ENCODE peak calls at places on chromosomes 13 and 19, in four cellular contexts. N is PC-3, E is IMR-90, W is left lung. G is an unnamed sample.
A peak's percentile ranks its signal among the peaks of the same experiment; 100 is the strongest.

GRCh38 chr19:46025825-46026224 is 3.0 kb upstream of the PGLYRP1 start:
- DNase-seq in W (no peak), E (no peak), N (no peak), G (no peak)

GRCh38 chr19:17538684-17539287 is 16.7 kb upstream of the COLGALT1 start:
- DNase-seq in E (no peak), N (peak; percentile 4), W (no peak), G (no peak)

GRCh38 chr13:76929975-76930374 is 18.3 kb upstream of the ACOD1 start:
- DNase-seq in W (no peak), E (no peak), N (no peak), G (no peak)

GRCh38 chr19:55355213-55355821 is 798 bp upstream of the COX6B2 start:
- DNase-seq in E (no peak), N (peak; percentile 66), W (no peak), G (peak; percentile 86)

GRCh38 chr13:83377486-83377885 is 504.8 kb downstream of the SLITRK1 start:
- DNase-seq in E (peak; percentile 72), W (no peak), N (no peak), G (no peak)

GRCh38 chr13:72556945-72557344 is 170.5 kb downstream of the MZT1 start:
- DNase-seq in W (no peak), E (no peak), N (no peak), G (peak; percentile 89)

GRCh38 chr13:101453784-101454201 is 1.3 kb downstream of the ITGBL1 start:
- DNase-seq in W (peak; percentile 80), N (peak; percentile 81), E (no peak), G (peak; percentile 74)

GRCh38 chr19:40614595-40615411 is 13.6 kb downstream of the LTBP4 start:
- DNase-seq in W (peak; percentile 85), N (peak; percentile 79), E (peak; percentile 99), G (peak; percentile 96)

GRCh38 chr13:92843549-92843948 is 383.1 kb upstream of the GPC6 start:
- DNase-seq in E (peak; percentile 69), N (peak; percentile 67), W (no peak), G (peak; percentile 59)

GRCh38 chr13:114144606-114145244 is 12.3 kb upstream of the RASA3 start:
- DNase-seq in W (no peak), E (no peak), N (no peak), G (no peak)

GRCh38 chr19:6524326-6524725 is 6.5 kb upstream of the TNFSF9 start:
- DNase-seq in N (no peak), W (no peak), E (no peak), G (no peak)

GRCh38 chr19:6521718-6522646 is 8.8 kb upstream of the TNFSF9 start:
- DNase-seq in N (no peak), W (no peak), E (no peak), G (no peak)

GRCh38 chr19:6527893-6528543 is 2.8 kb upstream of the TNFSF9 start:
- DNase-seq in W (no peak), E (no peak), N (no peak), G (no peak)

GRCh38 chr19:6519289-6519688 is 11.5 kb upstream of the TNFSF9 start:
- DNase-seq in W (no peak), E (peak; percentile 61), N (peak; percentile 96), G (peak; percentile 80)

GRCh38 chr19:6522712-6523111 is 8.1 kb upstream of the TNFSF9 start:
- DNase-seq in W (peak; percentile 5), E (no peak), N (no peak), G (no peak)
- TF ChIP-seq CTCF in W (no peak), E (no peak), N (no peak), G (no peak)

GRCh38 chr19:54189668-54190502 is 505 bp upstream of the MBOAT7 start:
- DNase-seq in W (peak; percentile 99), N (peak; percentile 100), E (peak; percentile 100), G (peak; percentile 100)
- H3K4me3 ChIP-seq in W (peak overlapping the region; percentile 68), N (peak overlapping the region; percentile 74), E (peak overlapping the region; percentile 70), G (peak overlapping the region; percentile 76)

GRCh38 chr13:112587359-112587766 is 590 bp downstream of the TUBGCP3 start:
- DNase-seq in W (peak; percentile 97), E (peak; percentile 86), N (peak; percentile 74), G (peak; percentile 75)
- TF ChIP-seq CTCF in W (no peak), E (peak; percentile 31), N (peak; percentile 14), G (no peak)

GRCh38 chr13:30690282-30691188 is 44.8 kb upstream of the ALOX5AP start:
- DNase-seq in W (peak; percentile 84), N (peak; percentile 23), E (peak; percentile 99), G (peak; percentile 83)
- H3K4me3 ChIP-seq in W (peak overlapping the region; percentile 4), N (peak overlapping the region; percentile 66), E (peak overlapping the region; percentile 31), G (peak overlapping the region; percentile 48)

GRCh38 chr13:25380082-25380481 is 8.3 kb downstream of the ATP8A2 start:
- DNase-seq in W (no peak), N (no peak), E (no peak), G (no peak)
- TF ChIP-seq CTCF in W (no peak), N (no peak), E (no peak), G (no peak)

GRCh38 chr19:2507109-2507508 is 31.2 kb downstream of the GADD45B start:
- DNase-seq in E (peak; percentile 89), N (peak; percentile 89), W (no peak), G (peak; percentile 88)
- H3K4me3 ChIP-seq in E (peak overlapping the region; percentile 1), N (no peak overlapping the region), W (no peak overlapping the region), G (no peak overlapping the region)

DNA sequence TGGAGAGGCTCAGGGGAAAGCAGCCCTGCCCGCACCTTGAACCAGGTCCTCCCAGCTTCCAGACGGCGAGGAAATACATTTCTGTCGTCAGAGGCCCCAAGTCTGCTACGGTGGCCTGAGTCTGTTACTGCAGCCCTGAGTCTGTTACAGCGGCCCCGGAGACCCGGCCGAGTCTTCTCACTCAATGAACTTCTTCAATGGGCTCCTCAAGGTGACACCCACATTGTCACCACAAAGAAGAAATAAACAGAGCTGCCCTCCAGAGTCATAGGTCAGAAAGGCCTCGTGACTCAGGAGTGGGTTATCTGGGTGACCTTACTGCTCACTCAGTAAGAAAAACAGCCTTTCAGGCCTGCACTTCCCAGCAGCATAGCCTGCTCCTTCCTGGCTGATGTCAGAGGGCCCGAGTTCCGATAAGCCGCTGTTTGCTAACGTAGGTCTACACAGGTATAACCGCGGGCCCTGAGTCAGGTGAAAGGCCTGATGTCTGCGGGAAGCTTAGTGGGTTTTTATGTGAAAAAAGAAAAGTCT is 66.9 kb upstream of the TM9SF2 start:
- DNase-seq in N (no peak), E (no peak), W (no peak), G (no peak)
- TF ChIP-seq CTCF in N (no peak), E (peak; percentile 9), W (no peak), G (no peak)

GRCh38 chr13:74288361-74288911 is 154.2 kb upstream of the KLF12 start:
- DNase-seq in N (no peak), W (peak; percentile 28), E (no peak), G (peak; percentile 55)
- H3K4me3 ChIP-seq in N (no peak overlapping the region), W (no peak overlapping the region), E (no peak overlapping the region), G (peak overlapping the region; percentile 17)

DNA sequence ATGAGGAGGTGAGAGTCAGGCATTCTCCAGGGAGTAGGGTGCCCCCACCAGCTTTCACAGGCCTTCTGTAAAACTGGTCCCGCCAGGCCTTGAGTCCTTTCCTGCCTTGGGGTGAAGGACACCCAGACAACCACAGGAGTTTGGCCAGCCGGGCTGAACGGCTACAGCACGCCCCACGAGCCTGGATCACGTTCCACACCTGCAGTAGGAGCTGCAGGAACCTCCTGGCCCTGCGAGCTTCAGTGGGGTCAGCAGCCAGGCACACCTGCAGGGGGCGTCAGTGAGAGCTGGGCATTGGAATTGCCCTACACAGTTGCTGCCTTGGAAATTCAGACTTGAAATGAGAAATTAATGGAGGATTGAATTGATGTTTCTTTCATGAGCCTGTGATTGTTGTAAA is 45.7 kb downstream of the COL4A2 start:
- DNase-seq in W (no peak), N (no peak), E (no peak), G (no peak)
- TF ChIP-seq CTCF in W (no peak), N (peak; percentile 49), E (peak; percentile 17), G (no peak)